ENCODE peak calls at places on chromosome X, in four cellular contexts. B, E, F and K are unnamed samples.

GRCh38 chrX:10634681-10635161 is 14.3 kb upstream of the MID1 start:
- DNase-seq in B (no peak), F (no peak), E (no peak), K (no peak)

GRCh38 chrX:124529786-124530185 is 183.4 kb downstream of the SH2D1A start:
- DNase-seq in E (no peak), F (no peak), B (no peak), K (no peak)

GRCh38 chrX:38760883-38761282 is 40.4 kb upstream of the MID1IP1 start:
- DNase-seq in B (no peak), F (no peak), E (no peak), K (no peak)

GRCh38 chrX:134999469-134999868 is 8.7 kb downstream of the SMIM10 start:
- DNase-seq in B (peak; percentile 40), F (peak; percentile 15), E (no peak), K (peak; percentile 30)

GRCh38 chrX:23954396-23954795 is 46.6 kb downstream of the CXorf58 start:
- DNase-seq in F (no peak), E (no peak), B (no peak), K (peak; percentile 17)

GRCh38 chrX:30864383-30864785 is 24.7 kb downstream of the TAB3 start:
- DNase-seq in E (no peak), F (no peak), B (no peak), K (no peak)

GRCh38 chrX:47649781-47650163 is 591 bp downstream of the ELK1 start:
- DNase-seq in F (no peak), B (no peak), E (no peak), K (no peak)

GRCh38 chrX:126701380-126701779 is 118.1 kb upstream of the PRR32 start:
- DNase-seq in E (no peak), F (no peak), B (no peak), K (no peak)

GRCh38 chrX:113274801-113275200 is 434.2 kb upstream of the AMOT start:
- DNase-seq in F (no peak), B (no peak), E (no peak), K (no peak)

GRCh38 chrX:154918060-154918483 is 31.9 kb downstream of the F8A1 start:
- DNase-seq in E (no peak), F (peak; percentile 42), B (peak; percentile 46), K (peak; percentile 56)

GRCh38 chrX:39777623-39778025 is 320.1 kb downstream of the BCOR start:
- DNase-seq in E (no peak), B (peak; percentile 50), F (no peak), K (no peak)

GRCh38 chrX:53246231-53246630 is 21.2 kb upstream of the KDM5C start:
- DNase-seq in F (no peak), E (no peak), B (no peak), K (no peak)

GRCh38 chrX:47581731-47582647 is at the start of gene TIMP1:
- DNase-seq in B (peak; percentile 80), F (no peak), E (peak; percentile 86), K (peak; percentile 44)

GRCh38 chrX:153781428-153782047 is 697 bp downstream of the SRPK3 start:
- DNase-seq in B (no peak), F (no peak), E (no peak), K (peak; percentile 16)

GRCh38 chrX:72295745-72296144 is 10.0 kb downstream of the CITED1 start:
- DNase-seq in E (no peak), B (no peak), F (no peak), K (no peak)

GRCh38 chrX:125998432-125998831 is 167.7 kb downstream of the DCAF12L2 start:
- DNase-seq in E (no peak), F (peak; percentile 1), B (peak; percentile 11), K (no peak)

GRCh38 chrX:142244568-142244967 is 39.5 kb upstream of the MAGEC2 start:
- DNase-seq in E (no peak), B (no peak), F (no peak), K (no peak)

GRCh38 chrX:1725472-1725871 is 110.6 kb downstream of the ASMT start:
- DNase-seq in B (no peak), F (no peak), E (no peak), K (no peak)

GRCh38 chrX:38618152-38618551 is 56.8 kb downstream of the TSPAN7 start:
- DNase-seq in F (no peak), E (no peak), B (no peak), K (no peak)

GRCh38 chrX:72269671-72270251 is 7.3 kb downstream of the RPS4X start:
- DNase-seq in B (no peak), E (no peak), F (no peak), K (no peak)

GRCh38 chrX:11786862-11787261 is 28.8 kb downstream of the MSL3 start:
- DNase-seq in F (no peak), E (no peak), B (no peak), K (peak; percentile 0)
- H3K4me3 ChIP-seq in F (no peak overlapping the region), E (peak overlapping the region; percentile 40), B (no peak overlapping the region), K (no peak overlapping the region)

GRCh38 chrX:133723930-133724329 is 261.5 kb downstream of the GPC3 start:
- DNase-seq in E (no peak), F (no peak), B (no peak), K (peak; percentile 89)

GRCh38 chrX:133726211-133726630 is 259.2 kb downstream of the GPC3 start:
- DNase-seq in B (no peak), F (no peak), E (no peak), K (peak; percentile 41)

GRCh38 chrX:133722756-133723155 is 262.6 kb downstream of the GPC3 start:
- DNase-seq in F (no peak), E (no peak), B (peak; percentile 9), K (no peak)

GRCh38 chrX:133726642-133727041 is 258.8 kb downstream of the GPC3 start:
- DNase-seq in B (no peak), F (no peak), E (no peak), K (no peak)
- H3K27ac ChIP-seq in B (no peak overlapping the region), F (no peak overlapping the region), E (no peak overlapping the region), K (peak overlapping the region; percentile 38)

DNA sequence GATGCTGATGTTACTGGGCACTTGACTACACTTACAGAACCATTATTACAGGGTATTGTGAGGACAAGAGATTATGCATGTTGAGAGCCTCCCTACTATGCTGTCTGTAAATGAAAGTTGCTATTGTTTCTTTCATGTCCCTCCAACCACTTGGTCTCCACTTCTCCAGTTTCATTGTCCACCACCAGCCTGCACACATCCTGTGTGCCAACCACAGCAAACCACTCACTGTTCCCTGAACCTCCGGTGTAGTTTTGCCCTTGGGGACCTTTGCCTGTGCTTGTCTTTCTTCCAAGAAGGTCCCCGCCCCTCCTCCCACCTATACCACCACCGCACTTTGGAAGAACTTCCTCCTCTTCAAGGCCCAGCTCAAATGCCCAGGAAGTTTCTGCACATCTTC is 43.1 kb upstream of the AFF2 start:
- DNase-seq in E (no peak), F (no peak), B (no peak), K (no peak)
- H3K4me1 ChIP-seq in E (no peaks in the 10 kb centered on the region), F (peaks cover 58% of the 10 kb centered on the region), B (no peaks in the 10 kb centered on the region), K (no peaks in the 10 kb centered on the region)

GRCh38 chrX:9278475-9279270 is 186.2 kb upstream of the TBL1X start:
- DNase-seq in E (no peak), B (no peak), F (no peak), K (no peak)
- H3K4me3 ChIP-seq in E (no peak overlapping the region), B (peak overlapping the region; percentile 13), F (no peak overlapping the region), K (no peak overlapping the region)